ENCODE peak calls at places on chromosomes 2 and 18, in seven cellular contexts. F is PC-3, Q is cardiac muscle cell, Z is upper lobe of right lung, G is neural progenitor cell, O is AG04450, Y is K562. V is an unnamed sample.
A peak's percentile ranks its signal among the peaks of the same experiment; 100 is the strongest.

GRCh38 chr2:188701836-188702235 is 272.3 kb upstream of the COL3A1 start:
- DNase-seq in F (peak; percentile 42), Q (no peak), Z (no peak), G (no peak), O (no peak), Y (no peak), V (no peak)

GRCh38 chr18:54717673-54718435 is 110.4 kb upstream of the RAB27B start:
- DNase-seq in F (no peak), Q (peak; percentile 13), Z (no peak), G (peak; percentile 71), O (no peak), Y (peak; percentile 7), V (no peak)

GRCh38 chr2:102103992-102104871 is 38.3 kb upstream of the IL1R1 start:
- DNase-seq in F (no peak), Q (no peak), Z (peak; percentile 73), G (no peak), O (no peak), Y (no peak), V (peak; percentile 82)

GRCh38 chr2:172783091-172783898 is 47.6 kb downstream of the RAPGEF4 start:
- DNase-seq in F (peak; percentile 94), Q (peak; percentile 8), Z (no peak), G (peak; percentile 13), O (peak; percentile 66), Y (no peak), V (no peak)

GRCh38 chr2:11647834-11648600 is 22.0 kb downstream of the NTSR2 start:
- DNase-seq in F (no peak), Q (no peak), Z (no peak), G (no peak), O (no peak), Y (no peak), V (no peak)

GRCh38 chr2:145851730-145852129 is 1331.8 kb upstream of the ZEB2 start:
- DNase-seq in F (no peak), Q (no peak), Z (no peak), G (no peak), O (no peak), Y (no peak), V (no peak)

GRCh38 chr18:70454705-70455322 is 166.0 kb downstream of the SOCS6 start:
- DNase-seq in F (peak; percentile 81), Q (peak; percentile 77), Z (no peak), G (peak; percentile 71), O (peak; percentile 53), Y (peak; percentile 28), V (no peak)

GRCh38 chr2:67259581-67260347 is 137.4 kb upstream of the ETAA1 start:
- DNase-seq in F (peak; percentile 86), Q (no peak), Z (no peak), G (no peak), O (peak; percentile 80), Y (no peak), V (no peak)

GRCh38 chr2:63058149-63058741 is 7.6 kb downstream of the OTX1 start:
- DNase-seq in F (no peak), Q (no peak), Z (no peak), G (peak; percentile 75), O (no peak), Y (no peak), V (no peak)

GRCh38 chr2:240670402-240670801 is 12.3 kb downstream of the AQP12B start:
- DNase-seq in F (no peak), Q (no peak), Z (no peak), G (no peak), O (no peak), Y (no peak), V (no peak)

GRCh38 chr18:62523631-62524442 is 1.0 kb downstream of the ZCCHC2 start:
- DNase-seq in F (peak; percentile 30), Q (peak; percentile 77), Z (peak; percentile 81), G (peak; percentile 52), O (no peak), Y (peak; percentile 15), V (peak; percentile 76)

GRCh38 chr18:24975499-24975898 is 376.5 kb downstream of the ZNF521 start:
- DNase-seq in F (no peak), Q (no peak), Z (no peak), G (no peak), O (no peak), Y (no peak), V (no peak)

GRCh38 chr2:27572998-27573429 is 9.8 kb upstream of the ZNF512 start:
- DNase-seq in F (no peak), Q (no peak), Z (no peak), G (no peak), O (no peak), Y (no peak), V (no peak)

GRCh38 chr2:233928594-233929351 is 11.6 kb downstream of the TRPM8 start:
- DNase-seq in F (peak; percentile 56), Q (peak; percentile 54), Z (no peak), G (peak; percentile 70), O (no peak), Y (peak; percentile 18), V (no peak)

GRCh38 chr2:236910966-236911495 is 174.7 kb upstream of the COPS8 start:
- DNase-seq in F (no peak), Q (no peak), Z (no peak), G (no peak), O (no peak), Y (no peak), V (no peak)

GRCh38 chr2:47720036-47720435 is 62.9 kb upstream of the MSH6 start:
- DNase-seq in F (no peak), Q (no peak), Z (no peak), G (no peak), O (no peak), Y (no peak), V (no peak)

GRCh38 chr2:238101891-238102841 is 2.0 kb downstream of the ESPNL start:
- DNase-seq in F (no peak), Q (no peak), Z (peak; percentile 60), G (no peak), O (no peak), Y (no peak), V (no peak)

GRCh38 chr2:112640800-112641675 is 4.7 kb upstream of the SLC20A1 start:
- DNase-seq in F (peak; percentile 91), Q (no peak), Z (peak; percentile 61), G (no peak), O (peak; percentile 80), Y (peak; percentile 76), V (no peak)

GRCh38 chr2:73907840-73908452 is 15.1 kb downstream of the ACTG2 start:
- DNase-seq in F (peak; percentile 46), Q (peak; percentile 46), Z (no peak), G (peak; percentile 68), O (no peak), Y (peak; percentile 63), V (no peak)

GRCh38 chr2:44943693-44944101 is 2.2 kb downstream of the SIX3 start:
- DNase-seq in F (no peak), Q (no peak), Z (no peak), G (peak; percentile 47), O (no peak), Y (no peak), V (no peak)

GRCh38 chr18:7876354-7876753 is 309.2 kb downstream of the PTPRM start:
- DNase-seq in F (no peak), Q (no peak), Z (no peak), G (no peak), O (no peak), Y (no peak), V (no peak)

GRCh38 chr2:170214309-170214902 is 36.5 kb downstream of the MYO3B start:
- DNase-seq in F (no peak), Q (no peak), Z (no peak), G (no peak), O (no peak), Y (no peak), V (no peak)

DNA sequence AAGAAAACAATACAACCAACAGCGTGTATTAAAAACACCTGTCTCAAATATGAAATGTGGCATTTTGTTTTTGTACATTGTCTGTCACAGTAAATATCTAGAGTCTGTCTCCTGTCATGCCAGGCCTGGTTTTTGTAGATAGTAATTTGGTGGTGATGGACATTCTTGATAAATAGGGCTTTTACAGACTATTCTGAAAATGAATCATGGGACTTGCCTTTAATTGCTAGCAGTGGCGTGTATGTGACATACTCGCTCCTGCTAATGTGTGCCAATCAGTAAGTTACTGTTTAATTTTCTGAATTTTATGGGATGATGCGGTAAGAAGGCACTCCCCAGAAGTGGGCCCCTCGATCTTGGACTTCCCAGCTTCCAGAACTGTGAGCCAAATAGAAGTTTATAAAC is 83.7 kb downstream of the TANC1 start:
- DNase-seq in F (no peak), Q (no peak), Z (no peak), G (no peak), O (no peak), Y (no peak), V (no peak)
- H3K4me3 ChIP-seq in F (no peak overlapping the region), Q (no peak overlapping the region), Z (no peak overlapping the region), G (no peak overlapping the region), O (no peak overlapping the region), Y (no peak overlapping the region), V (peak overlapping the region; percentile 11)

DNA sequence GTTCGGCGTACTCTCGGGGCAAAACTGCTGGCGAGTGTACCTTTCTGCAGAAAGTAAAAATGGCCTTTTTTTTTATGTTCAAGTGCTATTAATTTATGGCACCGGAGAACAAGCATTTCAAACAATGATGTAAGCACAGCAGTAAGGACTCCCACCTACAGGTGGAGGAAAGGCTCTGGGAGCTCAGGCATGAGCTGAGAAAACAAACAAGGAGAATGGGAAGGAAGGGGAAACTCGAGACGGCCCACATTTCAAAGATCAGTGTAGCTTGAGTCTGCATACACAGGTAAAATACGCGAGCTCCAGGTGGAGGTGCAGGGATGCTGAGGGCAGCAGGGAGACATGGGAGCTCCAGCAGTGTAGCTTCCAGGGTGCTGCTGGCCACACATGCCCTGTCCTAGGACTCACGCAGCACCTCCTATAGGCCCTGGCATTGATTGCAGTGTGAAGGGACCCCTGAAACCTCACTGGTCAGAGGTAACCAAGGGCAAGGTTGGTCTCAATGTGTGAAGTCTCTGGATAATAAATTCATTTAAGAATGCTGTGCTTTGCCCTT is 362.8 kb upstream of the HS6ST1 start:
- DNase-seq in F (no peak), Q (no peak), Z (no peak), G (no peak), O (no peak), Y (no peak), V (no peak)
- TF ChIP-seq CTCF in F (no peak), Q (no peak), Z (no peak), G (peak; percentile 19), O (no peak), Y (peak; percentile 12), V (no peak)

GRCh38 chr2:85538507-85539360 is at the start of gene MAT2A:
- DNase-seq in F (peak; percentile 93), Q (peak; percentile 94), Z (peak; percentile 98), G (peak; percentile 97), O (peak; percentile 80), Y (peak; percentile 95), V (peak; percentile 96)

GRCh38 chr2:85541753-85542457 is 2.9 kb downstream of the MAT2A start:
- DNase-seq in F (no peak), Q (no peak), Z (no peak), G (no peak), O (no peak), Y (no peak), V (no peak)

GRCh38 chr2:85539361-85540130 is 578 bp downstream of the MAT2A start:
- DNase-seq in F (peak; percentile 53), Q (peak; percentile 79), Z (peak; percentile 89), G (no peak), O (no peak), Y (peak; percentile 72), V (peak; percentile 89)

GRCh38 chr2:85541262-85541661 is 2.3 kb downstream of the MAT2A start:
- DNase-seq in F (no peak), Q (no peak), Z (no peak), G (no peak), O (no peak), Y (no peak), V (no peak)

GRCh38 chr2:85540131-85540587 is 1.2 kb downstream of the MAT2A start:
- DNase-seq in F (no peak), Q (no peak), Z (no peak), G (no peak), O (no peak), Y (no peak), V (no peak)
- H3K27ac ChIP-seq in F (peak overlapping the region; percentile 97), Q (peak overlapping the region; percentile 100), Z (peak overlapping the region; percentile 99), G (no peak overlapping the region), O (peak overlapping the region; percentile 50), Y (peak overlapping the region; percentile 100), V (peak overlapping the region; percentile 97)

GRCh38 chr2:128332091-128332634 is 13.5 kb upstream of the HS6ST1 start:
- DNase-seq in F (no peak), Q (no peak), Z (no peak), G (no peak), O (no peak), Y (no peak), V (no peak)
- H3K4me3 ChIP-seq in F (no peak overlapping the region), Q (no peak overlapping the region), Z (no peak overlapping the region), G (no peak overlapping the region), O (no peak overlapping the region), Y (no peak overlapping the region), V (no peak overlapping the region)